ENCODE peak calls at places on chromosome 18, in four cellular contexts. One of them, this sample, is unnamed.

GRCh38 chr18:45652703-45653490 is 37.6 kb downstream of the SLC14A2 start:
- DNase-seq in GM18507: no peak
- DNase-seq in amniotic stem cell: no peak
- DNase-seq in fibroblast of pulmonary artery: peak
- DNase-seq in this sample: no peak

GRCh38 chr18:76857476-76857875 is 35.1 kb downstream of the ZNF236 start:
- DNase-seq in GM18507: no peak
- DNase-seq in amniotic stem cell: no peak
- DNase-seq in fibroblast of pulmonary artery: no peak
- DNase-seq in this sample: no peak

GRCh38 chr18:51275712-51276473 is 78.4 kb upstream of the MEX3C start:
- DNase-seq in GM18507: no peak
- DNase-seq in amniotic stem cell: no peak
- DNase-seq in fibroblast of pulmonary artery: peak
- DNase-seq in this sample: no peak

GRCh38 chr18:77320960-77321559 is 71.4 kb downstream of the GALR1 start:
- DNase-seq in GM18507: no peak
- DNase-seq in amniotic stem cell: no peak
- DNase-seq in fibroblast of pulmonary artery: no peak
- DNase-seq in this sample: no peak

GRCh38 chr18:1624612-1625011 is 719.9 kb downstream of the ADCYAP1 start:
- DNase-seq in GM18507: no peak
- DNase-seq in amniotic stem cell: no peak
- DNase-seq in fibroblast of pulmonary artery: no peak
- DNase-seq in this sample: no peak

GRCh38 chr18:49024808-49025361 is 74.1 kb upstream of the SMAD7 start:
- DNase-seq in GM18507: no peak
- DNase-seq in amniotic stem cell: no peak
- DNase-seq in fibroblast of pulmonary artery: no peak
- DNase-seq in this sample: no peak

GRCh38 chr18:21309248-21309647 is 67.2 kb downstream of the GREB1L start:
- DNase-seq in GM18507: no peak
- DNase-seq in amniotic stem cell: no peak
- DNase-seq in fibroblast of pulmonary artery: no peak
- DNase-seq in this sample: no peak

GRCh38 chr18:6294119-6294784 is 120.5 kb downstream of the L3MBTL4 start:
- DNase-seq in GM18507: no peak
- DNase-seq in amniotic stem cell: no peak
- DNase-seq in fibroblast of pulmonary artery: no peak
- DNase-seq in this sample: no peak

GRCh38 chr18:35635171-35635570 is 53.6 kb downstream of the GALNT1 start:
- DNase-seq in GM18507: no peak
- DNase-seq in amniotic stem cell: no peak
- DNase-seq in fibroblast of pulmonary artery: no peak
- DNase-seq in this sample: no peak

GRCh38 chr18:26206488-26206887 is 19.8 kb upstream of the TAF4B start:
- DNase-seq in GM18507: no peak
- DNase-seq in amniotic stem cell: no peak
- DNase-seq in fibroblast of pulmonary artery: no peak
- DNase-seq in this sample: no peak

GRCh38 chr18:44677933-44678332 is 2.8 kb upstream of the SETBP1 start:
- DNase-seq in GM18507: no peak
- DNase-seq in amniotic stem cell: no peak
- DNase-seq in fibroblast of pulmonary artery: no peak
- DNase-seq in this sample: no peak

GRCh38 chr18:59885579-59886163 is 14.1 kb upstream of the PMAIP1 start:
- DNase-seq in GM18507: no peak
- DNase-seq in amniotic stem cell: no peak
- DNase-seq in fibroblast of pulmonary artery: peak
- DNase-seq in this sample: no peak

GRCh38 chr18:22394428-22394827 is 23.3 kb downstream of the CTAGE1 start:
- DNase-seq in GM18507: no peak
- DNase-seq in amniotic stem cell: no peak
- DNase-seq in fibroblast of pulmonary artery: no peak
- DNase-seq in this sample: no peak

GRCh38 chr18:74029161-74029560 is 118.5 kb downstream of the FBXO15 start:
- DNase-seq in GM18507: no peak
- DNase-seq in amniotic stem cell: no peak
- DNase-seq in fibroblast of pulmonary artery: no peak
- DNase-seq in this sample: no peak

GRCh38 chr18:21997207-21998143 is 171.9 kb upstream of the GATA6 start:
- DNase-seq in GM18507: peak
- DNase-seq in amniotic stem cell: no peak
- DNase-seq in fibroblast of pulmonary artery: peak
- DNase-seq in this sample: peak

GRCh38 chr18:51196116-51196810 is 1.2 kb downstream of the MEX3C start:
- DNase-seq in GM18507: no peak
- DNase-seq in amniotic stem cell: no peak
- DNase-seq in fibroblast of pulmonary artery: peak
- DNase-seq in this sample: no peak

GRCh38 chr18:75167759-75168211 is 41.2 kb downstream of the PTGR3 start:
- DNase-seq in GM18507: no peak
- DNase-seq in amniotic stem cell: no peak
- DNase-seq in fibroblast of pulmonary artery: peak
- DNase-seq in this sample: no peak

GRCh38 chr18:32135595-32135994 is 43.9 kb downstream of the RNF138 start:
- DNase-seq in GM18507: no peak
- DNase-seq in amniotic stem cell: no peak
- DNase-seq in fibroblast of pulmonary artery: no peak
- DNase-seq in this sample: no peak

GRCh38 chr18:48727685-48728084 is 188.9 kb downstream of the CTIF start:
- DNase-seq in GM18507: no peak
- DNase-seq in amniotic stem cell: no peak
- DNase-seq in fibroblast of pulmonary artery: peak
- DNase-seq in this sample: no peak

GRCh38 chr18:65934874-65935273 is 184.1 kb downstream of the CDH7 start:
- DNase-seq in GM18507: no peak
- DNase-seq in amniotic stem cell: no peak
- DNase-seq in fibroblast of pulmonary artery: no peak
- DNase-seq in this sample: no peak

GRCh38 chr18:14912967-14913366 is 165.0 kb downstream of the ANKRD30B start:
- DNase-seq in GM18507: no peak
- DNase-seq in amniotic stem cell: no peak
- DNase-seq in fibroblast of pulmonary artery: no peak
- DNase-seq in this sample: no peak

GRCh38 chr18:68937204-68937603 is 139.3 kb downstream of the CCDC102B start:
- DNase-seq in GM18507: no peak
- DNase-seq in amniotic stem cell: no peak
- DNase-seq in fibroblast of pulmonary artery: no peak
- DNase-seq in this sample: no peak

GRCh38 chr18:25233582-25234362 is 118.2 kb downstream of the ZNF521 start:
- DNase-seq in GM18507: no peak
- DNase-seq in amniotic stem cell: no peak
- DNase-seq in fibroblast of pulmonary artery: peak
- DNase-seq in this sample: no peak

GRCh38 chr18:23627325-23627724 is 35.4 kb downstream of the ANKRD29 start:
- DNase-seq in GM18507: no peak
- DNase-seq in amniotic stem cell: peak
- DNase-seq in fibroblast of pulmonary artery: peak
- DNase-seq in this sample: no peak

GRCh38 chr18:77984833-77985232 is 735.2 kb downstream of the GALR1 start:
- DNase-seq in GM18507: no peak
- DNase-seq in amniotic stem cell: no peak
- DNase-seq in fibroblast of pulmonary artery: no peak
- DNase-seq in this sample: no peak

GRCh38 chr18:8153887-8154583 is 455.2 kb upstream of the RAB12 start:
- DNase-seq in GM18507: no peak
- DNase-seq in amniotic stem cell: no peak
- DNase-seq in fibroblast of pulmonary artery: no peak
- DNase-seq in this sample: no peak

GRCh38 chr18:24913507-24914147 is 438.3 kb downstream of the ZNF521 start:
- DNase-seq in GM18507: no peak
- DNase-seq in amniotic stem cell: no peak
- DNase-seq in fibroblast of pulmonary artery: no peak
- DNase-seq in this sample: no peak

GRCh38 chr18:33839452-33840225 is 261.6 kb downstream of the ASXL3 start:
- DNase-seq in GM18507: no peak
- DNase-seq in amniotic stem cell: peak
- DNase-seq in fibroblast of pulmonary artery: peak
- DNase-seq in this sample: peak

GRCh38 chr18:74114206-74114605 is 33.4 kb downstream of the FBXO15 start:
- DNase-seq in GM18507: no peak
- DNase-seq in amniotic stem cell: no peak
- DNase-seq in fibroblast of pulmonary artery: no peak
- DNase-seq in this sample: no peak

GRCh38 chr18:5452943-5453342 is 90.9 kb downstream of the EPB41L3 start:
- DNase-seq in GM18507: no peak
- DNase-seq in amniotic stem cell: no peak
- DNase-seq in fibroblast of pulmonary artery: peak
- DNase-seq in this sample: no peak

GRCh38 chr18:48229445-48230052 is 179.6 kb downstream of the ZBTB7C start:
- DNase-seq in GM18507: no peak
- DNase-seq in amniotic stem cell: no peak
- DNase-seq in fibroblast of pulmonary artery: peak
- DNase-seq in this sample: no peak

GRCh38 chr18:36942264-36942663 is 113.3 kb downstream of the KIAA1328 start:
- DNase-seq in GM18507: peak
- DNase-seq in amniotic stem cell: no peak
- DNase-seq in fibroblast of pulmonary artery: peak
- DNase-seq in this sample: peak

GRCh38 chr18:21930177-21930576 is 189.6 kb downstream of the MIB1 start:
- DNase-seq in GM18507: no peak
- DNase-seq in amniotic stem cell: no peak
- DNase-seq in fibroblast of pulmonary artery: no peak
- DNase-seq in this sample: no peak

GRCh38 chr18:37393945-37394609 is 171.5 kb downstream of the CELF4 start:
- DNase-seq in GM18507: no peak
- DNase-seq in amniotic stem cell: peak
- DNase-seq in fibroblast of pulmonary artery: peak
- DNase-seq in this sample: no peak

GRCh38 chr18:36212301-36212977 is 25.1 kb downstream of the MOCOS start:
- DNase-seq in GM18507: no peak
- DNase-seq in amniotic stem cell: no peak
- DNase-seq in fibroblast of pulmonary artery: peak
- DNase-seq in this sample: no peak

GRCh38 chr18:70380915-70381896 is 92.4 kb downstream of the SOCS6 start:
- DNase-seq in GM18507: no peak
- DNase-seq in amniotic stem cell: no peak
- DNase-seq in fibroblast of pulmonary artery: no peak
- DNase-seq in this sample: peak

GRCh38 chr18:59846814-59847490 is 52.8 kb upstream of the PMAIP1 start:
- DNase-seq in GM18507: peak
- DNase-seq in amniotic stem cell: no peak
- DNase-seq in fibroblast of pulmonary artery: peak
- DNase-seq in this sample: peak

GRCh38 chr18:29164020-29164706 is 987.2 kb upstream of the CDH2 start:
- DNase-seq in GM18507: no peak
- DNase-seq in amniotic stem cell: peak
- DNase-seq in fibroblast of pulmonary artery: peak
- DNase-seq in this sample: no peak

GRCh38 chr18:55380574-55380973 is 207.4 kb downstream of the TCF4 start:
- DNase-seq in GM18507: no peak
- DNase-seq in amniotic stem cell: no peak
- DNase-seq in fibroblast of pulmonary artery: no peak
- DNase-seq in this sample: no peak

This sample was measured in GM12891.